ENCODE peak calls at places on chromosomes 3 and 15, in six cellular contexts. S is tibial artery, U is AG09319, P is neural crest cell, Y is esophagus muscularis mucosa, N is lower lobe of right lung. Q is an unnamed sample.

GRCh38 chr3:140954576-140954975 is 12.9 kb downstream of the SLC25A36 start:
- DNase-seq in S (no peak), U (no peak), P (no peak), Y (no peak), N (no peak), Q (no peak)

GRCh38 chr3:128745742-128746141 is 19.8 kb downstream of the RAB7A start:
- DNase-seq in S (no peak), U (no peak), P (no peak), Y (no peak), N (no peak), Q (no peak)

GRCh38 chr15:88738796-88739195 is 64.4 kb upstream of the ACAN start:
- DNase-seq in S (no peak), U (no peak), P (no peak), Y (no peak), N (no peak), Q (no peak)

GRCh38 chr15:39438260-39438659 is 142.6 kb upstream of the THBS1 start:
- DNase-seq in S (peak; percentile 56), U (no peak), P (no peak), Y (no peak), N (peak; percentile 63), Q (no peak)

GRCh38 chr15:52309154-52309548 is 13.5 kb upstream of the MYO5C start:
- DNase-seq in S (no peak), U (no peak), P (no peak), Y (no peak), N (no peak), Q (no peak)

GRCh38 chr3:194910414-194910979 is 224.8 kb downstream of the FAM43A start:
- DNase-seq in S (no peak), U (no peak), P (no peak), Y (peak; percentile 74), N (no peak), Q (no peak)

GRCh38 chr3:128787256-128788253 is 61.6 kb downstream of the RAB7A start:
- DNase-seq in S (no peak), U (no peak), P (peak; percentile 13), Y (no peak), N (no peak), Q (peak; percentile 79)

GRCh38 chr3:147361671-147362420 is 44.5 kb downstream of the ZIC4 start:
- DNase-seq in S (no peak), U (no peak), P (peak; percentile 73), Y (peak; percentile 75), N (no peak), Q (peak; percentile 78)

GRCh38 chr15:66035901-66036300 is 166.6 kb downstream of the RAB11A start:
- DNase-seq in S (no peak), U (no peak), P (no peak), Y (no peak), N (no peak), Q (no peak)

GRCh38 chr3:14329116-14329830 is 73.1 kb upstream of the SLC6A6 start:
- DNase-seq in S (no peak), U (peak; percentile 3), P (no peak), Y (no peak), N (peak; percentile 22), Q (peak; percentile 28)

GRCh38 chr3:97896547-97896946 is 74.7 kb downstream of the CRYBG3 start:
- DNase-seq in S (no peak), U (no peak), P (no peak), Y (no peak), N (no peak), Q (no peak)
- TF ChIP-seq CTCF in S (no peak), U (no peak), P (no peak), Y (no peak), N (no peak), Q (no peak)

DNA sequence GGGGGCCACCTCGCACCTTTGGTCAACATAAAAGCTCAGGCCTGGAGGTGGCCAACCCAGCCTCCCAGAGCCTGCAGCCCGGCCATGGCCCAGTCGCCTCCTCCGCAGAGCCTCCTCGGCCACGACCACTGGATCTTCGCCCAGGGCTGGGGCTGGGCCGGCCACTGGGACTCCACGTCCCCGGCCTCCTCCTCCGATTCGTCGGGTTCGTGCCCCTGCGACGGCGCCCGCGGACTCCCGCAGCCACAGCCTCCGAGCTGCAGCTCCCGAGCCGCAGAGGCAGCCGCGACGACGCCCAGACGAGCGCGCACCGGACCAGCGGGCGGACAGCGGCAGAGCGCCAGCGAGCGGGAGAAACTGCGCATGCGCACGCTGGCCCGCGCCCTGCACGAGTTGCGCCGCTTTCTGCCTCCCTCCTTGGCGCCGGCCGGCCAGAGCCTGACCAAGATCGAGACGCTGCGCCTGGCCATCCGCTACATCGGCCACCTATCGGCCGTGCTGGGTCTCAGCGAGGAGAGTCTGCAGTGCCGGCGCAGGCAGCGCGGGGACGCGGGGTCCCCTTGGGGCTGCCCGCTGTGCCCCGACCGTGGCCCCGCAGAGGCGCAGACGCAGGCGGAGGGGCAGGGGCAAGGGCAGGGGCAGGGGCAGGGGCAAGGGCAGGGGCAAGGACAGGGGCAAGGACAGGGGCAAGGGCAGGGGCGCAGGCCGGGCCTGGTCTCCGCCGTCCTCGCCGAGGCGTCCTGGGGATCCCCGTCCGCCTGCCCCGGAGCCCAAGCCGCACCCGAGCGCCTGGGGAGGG is at the start of gene MESP2:
- DNase-seq in S (peak; percentile 84), U (no peak), P (peak; percentile 78), Y (peak; percentile 94), N (peak; percentile 89), Q (peak; percentile 83)
- TF ChIP-seq CTCF in S (peak; percentile 44), U (peak; percentile 31), P (peak; percentile 63), Y (peak; percentile 43), N (peak; percentile 61), Q (peak; percentile 38)

DNA sequence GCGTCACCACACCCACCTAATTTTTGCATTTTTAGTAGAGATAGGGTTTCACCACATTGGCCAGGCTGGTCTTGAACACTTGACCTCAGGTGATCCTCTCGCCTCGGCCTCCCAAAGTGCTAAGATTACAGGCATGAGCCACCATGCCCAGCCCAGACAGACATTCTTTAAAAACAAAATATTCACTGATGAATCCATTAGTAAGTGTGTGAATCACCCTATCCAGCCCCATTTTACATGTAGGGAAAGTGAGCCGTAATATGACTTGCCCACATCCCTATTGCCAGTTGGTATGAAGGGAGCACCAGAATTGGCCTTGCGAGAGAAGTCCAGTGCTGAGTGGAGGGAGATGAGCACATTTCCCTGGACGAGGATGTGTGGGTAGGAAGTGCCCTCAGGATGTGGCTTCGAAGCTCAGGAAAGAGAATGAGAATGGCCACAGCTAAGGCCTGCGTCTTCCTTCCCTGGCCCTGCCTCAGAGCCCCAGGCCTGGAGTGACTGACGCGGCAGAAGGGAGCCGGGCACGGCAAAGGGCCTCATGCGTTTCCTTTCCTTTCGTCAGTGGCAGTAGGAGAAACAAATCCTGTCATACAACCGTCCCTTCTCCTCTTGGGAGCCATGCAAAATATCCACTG is 28.3 kb upstream of the ETV5 start:
- DNase-seq in S (no peak), U (no peak), P (no peak), Y (no peak), N (no peak), Q (no peak)
- TF ChIP-seq CTCF in S (no peak), U (no peak), P (no peak), Y (no peak), N (no peak), Q (no peak)

GRCh38 chr3:43735618-43736017 is 44.9 kb downstream of the ABHD5 start:
- DNase-seq in S (no peak), U (no peak), P (no peak), Y (peak; percentile 72), N (no peak), Q (no peak)
- TF ChIP-seq CTCF in S (no peak), U (no peak), P (no peak), Y (no peak), N (no peak), Q (no peak)

Q was measured in Calu3.